ENCODE peak calls at places on chromosomes 6 and 20, in five cellular contexts. G is K562, W is HepG2, I is GM12878, A is SK-N-SH. B is an unnamed sample.

GRCh38 chr6:16639689-16640480 is 121.4 kb downstream of the ATXN1 start:
- DNase-seq in W (no peak), G (no peak), I (no peak), A (no peak), B (no peak)

GRCh38 chr20:34891166-34892062 is 15.0 kb downstream of the ACSS2 start:
- DNase-seq in G (no peak), W (no peak), A (no peak), I (no peak), B (peak; percentile 67)

GRCh38 chr20:23119456-23120216 is 33.5 kb upstream of the CD93 start:
- DNase-seq in G (no peak), A (no peak), W (no peak), I (no peak), B (peak; percentile 51)

GRCh38 chr6:1764584-1764983 is 154.9 kb downstream of the FOXC1 start:
- DNase-seq in A (no peak), G (no peak), I (no peak), W (no peak), B (no peak)

GRCh38 chr6:39366875-39367618 is 44.5 kb upstream of the KCNK16 start:
- DNase-seq in G (no peak), I (no peak), A (peak; percentile 56), W (no peak), B (no peak)

GRCh38 chr6:74075323-74075722 is 379.3 kb downstream of the CD109 start:
- DNase-seq in W (no peak), A (no peak), I (no peak), G (no peak), B (no peak)

GRCh38 chr6:148999921-149000589 is 253.2 kb downstream of the UST start:
- DNase-seq in G (no peak), W (no peak), I (no peak), A (no peak), B (peak; percentile 28)

GRCh38 chr6:129544892-129545612 is 164.9 kb downstream of the ARHGAP18 start:
- DNase-seq in A (no peak), W (no peak), I (no peak), G (no peak), B (no peak)

GRCh38 chr6:27890351-27891299 is 21.6 kb downstream of the OR2B2 start:
- DNase-seq in G (peak; percentile 94), I (peak; percentile 100), W (no peak), A (peak; percentile 75), B (no peak)

GRCh38 chr20:46055269-46055668 is 26.3 kb downstream of the SLC12A5 start:
- DNase-seq in G (no peak), A (no peak), W (no peak), I (no peak), B (no peak)

GRCh38 chr6:11386726-11387125 is 150.8 kb upstream of the TMEM170B start:
- DNase-seq in G (no peak), A (no peak), I (no peak), W (peak; percentile 31), B (no peak)

GRCh38 chr6:16405349-16405865 is 167.0 kb downstream of the GMPR start:
- DNase-seq in A (no peak), W (no peak), I (no peak), G (no peak), B (no peak)

GRCh38 chr20:39259808-39260207 is 297.7 kb downstream of the DHX35 start:
- DNase-seq in W (no peak), G (no peak), I (no peak), A (no peak), B (no peak)

GRCh38 chr20:20491110-20491783 is 123.3 kb downstream of the INSM1 start:
- DNase-seq in I (no peak), G (no peak), A (no peak), W (no peak), B (no peak)

GRCh38 chr6:50846860-50847171 is 28.1 kb downstream of the TFAP2B start:
- DNase-seq in W (no peak), I (no peak), A (no peak), G (no peak), B (no peak)

GRCh38 chr6:160137989-160138835 is 16.6 kb downstream of the SLC22A1 start:
- DNase-seq in W (peak; percentile 57), I (peak; percentile 23), A (peak; percentile 54), G (peak; percentile 73), B (no peak)

GRCh38 chr20:37693629-37694626 is at the start of gene CTNNBL1:
- DNase-seq in I (peak; percentile 89), W (peak; percentile 98), A (peak; percentile 94), G (peak; percentile 98), B (peak; percentile 97)

GRCh38 chr6:143772110-143772509 is 71.0 kb upstream of the LTV1 start:
- DNase-seq in I (no peak), G (no peak), W (no peak), A (no peak), B (no peak)

GRCh38 chr20:48763183-48764030 is 64.4 kb downstream of the PREX1 start:
- DNase-seq in W (no peak), I (no peak), A (no peak), G (no peak), B (no peak)

GRCh38 chr6:80196914-80197313 is 90.4 kb downstream of the BCKDHB start:
- DNase-seq in I (no peak), G (no peak), A (no peak), W (no peak), B (no peak)

GRCh38 chr6:11430036-11430435 is 107.5 kb upstream of the TMEM170B start:
- DNase-seq in W (no peak), G (no peak), I (no peak), A (no peak), B (no peak)

GRCh38 chr6:94196891-94197290 is 777.5 kb upstream of the EPHA7 start:
- DNase-seq in A (no peak), W (no peak), I (no peak), G (no peak), B (no peak)

GRCh38 chr6:158061709-158062461 is 80.2 kb downstream of the SYNJ2 start:
- DNase-seq in A (no peak), I (no peak), G (no peak), W (no peak), B (no peak)

GRCh38 chr20:4717816-4718215 is 3.9 kb upstream of the PRND start:
- DNase-seq in I (no peak), W (no peak), A (no peak), G (no peak), B (no peak)

GRCh38 chr6:66638099-66638498 is 931.1 kb upstream of the EYS start:
- DNase-seq in G (no peak), I (no peak), A (no peak), W (no peak), B (no peak)

GRCh38 chr6:121817141-121817540 is 381.7 kb downstream of the GJA1 start:
- DNase-seq in I (no peak), A (no peak), G (no peak), W (no peak), B (no peak)

GRCh38 chr6:125798734-125799510 is 8.2 kb downstream of the NCOA7 start:
- DNase-seq in G (no peak), W (no peak), A (no peak), I (peak; percentile 72), B (peak; percentile 35)

GRCh38 chr6:116405147-116405546 is 34.4 kb downstream of the DSE start:
- DNase-seq in A (peak; percentile 34), W (no peak), G (no peak), I (peak; percentile 82), B (no peak)

DNA sequence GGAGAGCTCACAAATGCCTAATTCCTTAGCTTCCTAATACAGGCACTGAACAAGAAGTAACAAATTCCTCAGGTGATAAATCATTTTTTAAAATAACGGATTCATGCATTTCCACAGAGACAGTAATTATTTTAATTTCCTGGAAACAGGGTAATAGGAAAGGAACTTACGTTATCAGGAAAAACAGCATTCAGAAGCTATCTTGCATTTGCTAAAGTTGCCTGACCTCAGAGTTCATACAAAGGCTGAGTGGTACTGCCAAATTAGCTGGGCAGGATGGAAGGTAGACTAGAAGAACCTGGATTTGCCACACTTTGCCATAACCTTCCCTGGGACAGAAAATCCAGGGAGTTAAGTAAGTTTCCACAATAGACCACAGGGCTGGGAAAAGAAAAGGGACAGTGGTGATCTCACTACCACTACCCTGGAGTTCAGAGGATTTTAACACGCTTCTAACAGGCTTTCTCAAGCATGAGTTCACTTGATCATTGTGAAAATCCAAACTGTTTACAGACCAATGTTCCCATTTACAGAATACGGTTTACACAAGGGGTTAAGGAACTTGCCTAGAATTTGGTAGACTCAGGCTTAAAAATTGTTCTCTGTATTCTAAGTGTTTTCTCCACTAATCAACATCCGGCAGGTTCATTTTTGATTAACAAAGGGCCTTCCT is 57.0 kb downstream of the KIF13A start:
- DNase-seq in G (peak; percentile 77), A (no peak), W (peak; percentile 72), I (no peak), B (no peak)
- TF ChIP-seq GABPA in G (no peak), A (no peak), W (no peak), I (no peak), B (no peak)

GRCh38 chr20:1471242-1471641 is 4.6 kb upstream of the NSFL1C start:
- DNase-seq in G (no peak), W (no peak), A (no peak), I (no peak), B (no peak)
- TF ChIP-seq REST in G (no peak), W (no peak), A (no peak), I (no peak), B (no peak)

DNA sequence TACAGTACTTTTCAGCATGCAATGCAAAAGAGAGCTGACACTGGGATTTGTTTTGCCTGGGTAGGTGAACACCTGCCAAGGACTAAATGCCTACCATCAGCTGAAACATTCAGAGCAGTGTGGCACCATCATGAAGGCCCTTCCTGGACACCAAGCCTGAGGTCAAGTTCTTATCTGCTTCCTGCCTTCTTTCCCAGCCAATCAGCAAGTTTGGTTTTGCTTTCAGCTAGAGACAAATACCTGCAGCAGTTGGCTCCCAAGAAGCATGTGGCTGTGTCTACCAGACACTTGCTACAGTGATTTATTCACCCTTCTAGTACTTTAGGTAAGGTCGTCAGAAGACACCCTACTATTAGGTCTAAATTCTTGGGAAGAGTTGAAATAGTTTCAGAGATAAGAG is 112.8 kb downstream of the TBX18 start:
- DNase-seq in W (no peak), G (no peak), I (no peak), A (no peak), B (no peak)
- TF ChIP-seq GABPA in W (no peak), G (no peak), I (no peak), A (no peak), B (no peak)

GRCh38 chr6:167392631-167393301 is 67.9 kb downstream of the TTLL2 start:
- DNase-seq in W (no peak), G (no peak), I (no peak), A (no peak), B (no peak)
- TF ChIP-seq REST in W (no peak), G (no peak), I (no peak), A (no peak), B (no peak)

B was measured in HL-60.